ENCODE peak calls at places on chromosomes 3 and 15, in eight cellular contexts. B, J, I, Q, S, A, X and T are unnamed samples.

GRCh38 chr15:101514318-101514717 is 24.8 kb upstream of the PCSK6 start:
- DNase-seq in B (no peak), J (no peak), I (peak; percentile 13), Q (no peak), S (no peak), A (no peak), X (no peak), T (no peak)

GRCh38 chr3:81676706-81677456 is 84.6 kb downstream of the GBE1 start:
- DNase-seq in B (no peak), J (no peak), I (no peak), Q (no peak), S (no peak), A (no peak), X (no peak), T (no peak)

GRCh38 chr15:65077981-65078352 is 1.4 kb downstream of the KBTBD13 start:
- DNase-seq in B (peak; percentile 84), J (peak; percentile 37), I (no peak), Q (peak; percentile 73), S (no peak), A (peak; percentile 90), X (peak; percentile 55), T (no peak)

GRCh38 chr3:146223401-146224373 is 27.2 kb downstream of the PLSCR4 start:
- DNase-seq in B (no peak), J (peak; percentile 70), I (no peak), Q (no peak), S (no peak), A (no peak), X (no peak), T (no peak)

GRCh38 chr3:177195941-177196472 is 1.3 kb downstream of the TBL1XR1 start:
- DNase-seq in B (peak; percentile 45), J (peak; percentile 32), I (no peak), Q (no peak), S (no peak), A (no peak), X (no peak), T (peak; percentile 22)

GRCh38 chr15:32802296-32802936 is 84.6 kb downstream of the GREM1 start:
- DNase-seq in B (peak; percentile 79), J (no peak), I (no peak), Q (no peak), S (peak; percentile 64), A (no peak), X (no peak), T (peak; percentile 66)

GRCh38 chr15:44537728-44538240 is 837 bp downstream of the EIF3J start:
- DNase-seq in B (no peak), J (no peak), I (no peak), Q (no peak), S (no peak), A (no peak), X (no peak), T (no peak)

GRCh38 chr15:77530576-77530975 is 102.1 kb downstream of the LINGO1 start:
- DNase-seq in B (no peak), J (no peak), I (no peak), Q (no peak), S (peak; percentile 38), A (peak; percentile 32), X (peak; percentile 4), T (no peak)

GRCh38 chr15:61195116-61196002 is 33.7 kb downstream of the RORA start:
- DNase-seq in B (peak; percentile 61), J (no peak), I (no peak), Q (no peak), S (no peak), A (no peak), X (no peak), T (no peak)

GRCh38 chr3:69051796-69052566 is at the start of gene TMF1:
- DNase-seq in B (peak; percentile 100), J (peak; percentile 98), I (peak; percentile 98), Q (peak; percentile 98), S (peak; percentile 95), A (peak; percentile 100), X (peak; percentile 98), T (peak; percentile 96)

GRCh38 chr3:123458255-123458654 is 9.4 kb upstream of the ADCY5 start:
- DNase-seq in B (no peak), J (no peak), I (no peak), Q (no peak), S (no peak), A (no peak), X (no peak), T (no peak)

GRCh38 chr3:139870000-139870675 is 64.8 kb upstream of the CLSTN2 start:
- DNase-seq in B (no peak), J (no peak), I (no peak), Q (no peak), S (no peak), A (no peak), X (no peak), T (no peak)

GRCh38 chr3:139868773-139869172 is 66.2 kb upstream of the CLSTN2 start:
- DNase-seq in B (no peak), J (no peak), I (no peak), Q (no peak), S (no peak), A (no peak), X (no peak), T (no peak)
- H3K9me3 ChIP-seq in B (no peaks in the 10 kb centered on the region), J (no peaks in the 10 kb centered on the region), I (no peaks in the 10 kb centered on the region), Q (no peaks in the 10 kb centered on the region), S (no peaks in the 10 kb centered on the region), A (no peaks in the 10 kb centered on the region), X (no peaks in the 10 kb centered on the region), T (no peaks in the 10 kb centered on the region)

DNA sequence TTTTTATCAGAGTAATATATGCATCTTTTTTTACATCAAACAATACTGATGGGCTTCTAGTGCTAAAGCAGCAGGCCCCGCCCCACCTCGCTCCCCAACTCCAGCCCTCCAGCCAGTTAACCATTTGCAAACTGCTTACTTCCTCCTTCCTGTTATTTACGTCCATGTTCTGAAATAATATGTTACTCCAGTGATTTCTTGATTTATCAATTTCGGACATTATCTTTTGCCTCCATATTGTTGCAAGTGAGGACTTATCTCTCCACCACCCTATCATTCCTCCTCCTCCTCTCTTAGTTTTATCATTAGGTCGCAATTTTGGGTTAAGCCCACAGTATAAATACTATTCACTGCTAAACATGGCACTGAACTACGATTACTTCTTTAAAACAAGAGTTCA is 39.5 kb downstream of the ZNF710 start:
- DNase-seq in B (no peak), J (no peak), I (no peak), Q (no peak), S (no peak), A (no peak), X (no peak), T (no peak)
- H3K27ac ChIP-seq in B (no peak overlapping the region), J (peak overlapping the region; percentile 1), I (no peak overlapping the region), Q (no peak overlapping the region), S (no peak overlapping the region), A (no peak overlapping the region), X (peak overlapping the region; percentile 92), T (no peak overlapping the region)

GRCh38 chr3:62203561-62203960 is 169.8 kb downstream of the FEZF2 start:
- DNase-seq in B (no peak), J (no peak), I (no peak), Q (no peak), S (no peak), A (no peak), X (no peak), T (no peak)

GRCh38 chr3:62203152-62203551 is 170.2 kb downstream of the FEZF2 start:
- DNase-seq in B (no peak), J (no peak), I (no peak), Q (no peak), S (no peak), A (no peak), X (no peak), T (no peak)

GRCh38 chr3:62197613-62198012 is 175.7 kb downstream of the FEZF2 start:
- DNase-seq in B (no peak), J (no peak), I (no peak), Q (no peak), S (no peak), A (no peak), X (no peak), T (no peak)

GRCh38 chr3:62201438-62202035 is 171.8 kb downstream of the FEZF2 start:
- DNase-seq in B (peak; percentile 57), J (no peak), I (no peak), Q (no peak), S (no peak), A (no peak), X (no peak), T (no peak)

GRCh38 chr3:62199126-62199525 is 174.2 kb downstream of the FEZF2 start:
- DNase-seq in B (no peak), J (no peak), I (no peak), Q (no peak), S (no peak), A (no peak), X (no peak), T (no peak)
- H3K9me3 ChIP-seq in B (no peaks in the 10 kb centered on the region), J (no peaks in the 10 kb centered on the region), I (no peaks in the 10 kb centered on the region), Q (no peaks in the 10 kb centered on the region), S (no peaks in the 10 kb centered on the region), A (no peaks in the 10 kb centered on the region), X (no peaks in the 10 kb centered on the region), T (no peaks in the 10 kb centered on the region)

DNA sequence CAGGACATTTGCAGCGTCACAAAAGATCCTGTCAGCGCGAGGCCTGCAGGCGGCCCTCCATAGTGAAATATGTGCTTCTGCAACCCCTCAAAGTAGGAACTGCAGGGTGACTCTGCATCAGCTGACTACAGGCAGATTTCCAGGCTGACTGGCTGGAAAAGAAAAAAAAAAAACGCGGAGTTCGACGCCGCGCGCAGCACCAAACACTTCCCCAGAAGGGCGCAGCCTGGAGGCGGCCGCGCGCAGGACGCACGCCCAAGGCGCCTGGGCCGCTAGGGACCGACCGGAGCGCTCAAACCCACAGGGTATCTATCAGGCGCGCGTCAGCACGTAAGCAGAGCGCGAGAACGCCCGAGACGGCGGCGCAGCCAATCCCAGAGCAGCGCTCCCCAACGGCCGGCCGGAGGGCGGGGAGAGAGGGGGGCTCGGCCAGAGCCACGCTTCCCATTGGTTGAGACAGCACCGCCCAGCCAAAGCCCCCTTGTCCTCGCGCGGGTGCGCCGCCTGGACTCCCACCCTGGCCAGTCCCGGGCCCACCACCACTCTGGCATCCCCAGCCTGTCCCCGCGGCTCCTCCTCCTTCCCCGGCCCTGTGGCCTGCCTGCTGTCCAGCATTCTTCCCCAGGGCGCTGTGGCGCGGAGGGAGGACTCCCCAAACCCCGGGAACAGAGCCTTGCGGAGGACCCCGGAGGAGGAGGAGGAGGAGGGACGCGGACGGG is 1.0 kb downstream of the BDH1 start:
- DNase-seq in B (peak; percentile 99), J (peak; percentile 94), I (peak; percentile 86), Q (peak; percentile 95), S (peak; percentile 94), A (peak; percentile 98), X (peak; percentile 97), T (peak; percentile 95)
- H3K27ac ChIP-seq in B (peak overlapping the region; percentile 85), J (peak overlapping the region; percentile 82), I (peak overlapping the region; percentile 95), Q (peak overlapping the region; percentile 72), S (peak overlapping the region; percentile 34), A (peak overlapping the region; percentile 65), X (peak overlapping the region; percentile 92), T (peak overlapping the region; percentile 47)

DNA sequence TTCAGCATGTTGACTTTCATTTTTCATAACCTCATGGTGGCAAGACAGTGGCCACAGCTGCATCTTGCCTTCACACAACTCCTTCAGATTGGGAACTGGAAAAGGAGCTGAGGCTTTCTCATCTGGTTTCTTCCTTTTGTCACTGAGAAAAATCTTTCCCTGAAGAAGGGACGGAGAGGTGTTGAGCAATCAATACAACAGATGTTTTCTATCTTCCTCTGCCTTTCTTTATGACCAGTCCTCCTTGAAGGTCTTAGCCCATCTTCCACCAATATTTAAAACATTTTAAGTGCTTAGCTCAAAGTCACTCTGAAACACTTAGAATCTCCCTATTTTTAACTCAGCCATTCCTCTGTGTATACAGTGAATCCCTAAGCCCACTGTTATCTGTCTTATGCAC is 11.9 kb downstream of the ZNF660 start:
- DNase-seq in B (no peak), J (no peak), I (no peak), Q (no peak), S (no peak), A (no peak), X (no peak), T (no peak)
- H3K9me3 ChIP-seq in B (no peaks in the 10 kb centered on the region), J (no peaks in the 10 kb centered on the region), I (peaks cover 51% of the 10 kb centered on the region), Q (peaks cover 3% of the 10 kb centered on the region), S (no peaks in the 10 kb centered on the region), A (peaks cover 14% of the 10 kb centered on the region), X (peaks cover 91% of the 10 kb centered on the region), T (peaks cover 17% of the 10 kb centered on the region)